ENCODE peak calls at places on chromosomes 3 and 15, in seven cellular contexts. One of them, this sample, is unnamed.

GRCh38 chr3:156787926-156788663 is 38.1 kb upstream of the LEKR1 start:
- DNase-seq in stromal cell of bone marrow: peak; percentile 72
- DNase-seq in activated T-helper 1 cell treated with Interleukin-2 at 50 U/mL for 16 hours: no peak
- DNase-seq in ACHN: peak; percentile 89
- DNase-seq in NCI-H1694 treated with DMSO at 0.1 percent for 48 hours: no peak
- DNase-seq in dermis blood vessel endothelial cell: peak; percentile 35
- DNase-seq in WTC11: no peak
- DNase-seq in this sample: no peak

GRCh38 chr3:64344721-64345207 is 119.5 kb upstream of the PRICKLE2 start:
- DNase-seq in NCI-H1694 treated with DMSO at 0.1 percent for 48 hours: no peak
- DNase-seq in stromal cell of bone marrow: no peak
- DNase-seq in activated T-helper 1 cell treated with Interleukin-2 at 50 U/mL for 16 hours: no peak
- DNase-seq in dermis blood vessel endothelial cell: peak; percentile 41
- DNase-seq in ACHN: no peak
- DNase-seq in WTC11: peak; percentile 42
- DNase-seq in this sample: peak; percentile 60

GRCh38 chr3:101925564-101925963 is 76.2 kb downstream of the NFKBIZ start:
- DNase-seq in stromal cell of bone marrow: no peak
- DNase-seq in activated T-helper 1 cell treated with Interleukin-2 at 50 U/mL for 16 hours: no peak
- DNase-seq in WTC11: no peak
- DNase-seq in dermis blood vessel endothelial cell: no peak
- DNase-seq in NCI-H1694 treated with DMSO at 0.1 percent for 48 hours: no peak
- DNase-seq in ACHN: no peak
- DNase-seq in this sample: no peak

GRCh38 chr3:162666835-162667234 is 1170.2 kb downstream of the OTOL1 start:
- DNase-seq in WTC11: no peak
- DNase-seq in activated T-helper 1 cell treated with Interleukin-2 at 50 U/mL for 16 hours: no peak
- DNase-seq in stromal cell of bone marrow: no peak
- DNase-seq in dermis blood vessel endothelial cell: no peak
- DNase-seq in ACHN: no peak
- DNase-seq in NCI-H1694 treated with DMSO at 0.1 percent for 48 hours: no peak
- DNase-seq in this sample: no peak

GRCh38 chr3:5136619-5137429 is 14.7 kb downstream of the ARL8B start:
- DNase-seq in ACHN: peak; percentile 45
- DNase-seq in activated T-helper 1 cell treated with Interleukin-2 at 50 U/mL for 16 hours: no peak
- DNase-seq in stromal cell of bone marrow: no peak
- DNase-seq in dermis blood vessel endothelial cell: peak; percentile 65
- DNase-seq in WTC11: no peak
- DNase-seq in NCI-H1694 treated with DMSO at 0.1 percent for 48 hours: no peak
- DNase-seq in this sample: no peak

GRCh38 chr3:20125912-20126311 is 60.1 kb downstream of the SGO1 start:
- DNase-seq in activated T-helper 1 cell treated with Interleukin-2 at 50 U/mL for 16 hours: no peak
- DNase-seq in WTC11: no peak
- DNase-seq in dermis blood vessel endothelial cell: no peak
- DNase-seq in stromal cell of bone marrow: peak; percentile 4
- DNase-seq in NCI-H1694 treated with DMSO at 0.1 percent for 48 hours: no peak
- DNase-seq in ACHN: no peak
- DNase-seq in this sample: no peak

GRCh38 chr3:45874677-45875346 is 11.5 kb upstream of the CCR9 start:
- DNase-seq in activated T-helper 1 cell treated with Interleukin-2 at 50 U/mL for 16 hours: no peak
- DNase-seq in dermis blood vessel endothelial cell: no peak
- DNase-seq in stromal cell of bone marrow: no peak
- DNase-seq in ACHN: no peak
- DNase-seq in NCI-H1694 treated with DMSO at 0.1 percent for 48 hours: no peak
- DNase-seq in WTC11: no peak
- DNase-seq in this sample: no peak

GRCh38 chr3:59862686-59863085 is 812.9 kb upstream of the CFAP20DC start:
- DNase-seq in NCI-H1694 treated with DMSO at 0.1 percent for 48 hours: no peak
- DNase-seq in stromal cell of bone marrow: no peak
- DNase-seq in activated T-helper 1 cell treated with Interleukin-2 at 50 U/mL for 16 hours: no peak
- DNase-seq in dermis blood vessel endothelial cell: no peak
- DNase-seq in ACHN: peak; percentile 33
- DNase-seq in WTC11: no peak
- DNase-seq in this sample: no peak

GRCh38 chr15:23372284-23372683 is 17.7 kb downstream of the GOLGA8S start:
- DNase-seq in stromal cell of bone marrow: no peak
- DNase-seq in ACHN: no peak
- DNase-seq in WTC11: no peak
- DNase-seq in activated T-helper 1 cell treated with Interleukin-2 at 50 U/mL for 16 hours: no peak
- DNase-seq in NCI-H1694 treated with DMSO at 0.1 percent for 48 hours: no peak
- DNase-seq in dermis blood vessel endothelial cell: peak; percentile 34
- DNase-seq in this sample: no peak

GRCh38 chr3:58670506-58671125 is 4.0 kb upstream of the FAM3D start:
- DNase-seq in WTC11: no peak
- DNase-seq in dermis blood vessel endothelial cell: no peak
- DNase-seq in NCI-H1694 treated with DMSO at 0.1 percent for 48 hours: no peak
- DNase-seq in ACHN: no peak
- DNase-seq in stromal cell of bone marrow: no peak
- DNase-seq in activated T-helper 1 cell treated with Interleukin-2 at 50 U/mL for 16 hours: no peak
- DNase-seq in this sample: no peak

GRCh38 chr3:147572970-147573340 is 163.8 kb downstream of the ZIC1 start:
- DNase-seq in NCI-H1694 treated with DMSO at 0.1 percent for 48 hours: no peak
- DNase-seq in activated T-helper 1 cell treated with Interleukin-2 at 50 U/mL for 16 hours: no peak
- DNase-seq in stromal cell of bone marrow: no peak
- DNase-seq in dermis blood vessel endothelial cell: no peak
- DNase-seq in WTC11: no peak
- DNase-seq in ACHN: peak; percentile 50
- DNase-seq in this sample: no peak

GRCh38 chr3:193640728-193641127 is 47.7 kb downstream of the OPA1 start:
- DNase-seq in activated T-helper 1 cell treated with Interleukin-2 at 50 U/mL for 16 hours: no peak
- DNase-seq in ACHN: no peak
- DNase-seq in stromal cell of bone marrow: no peak
- DNase-seq in NCI-H1694 treated with DMSO at 0.1 percent for 48 hours: no peak
- DNase-seq in WTC11: no peak
- DNase-seq in dermis blood vessel endothelial cell: no peak
- DNase-seq in this sample: no peak

GRCh38 chr15:57213783-57214366 is 162.4 kb upstream of the CGNL1 start:
- DNase-seq in activated T-helper 1 cell treated with Interleukin-2 at 50 U/mL for 16 hours: no peak
- DNase-seq in WTC11: no peak
- DNase-seq in dermis blood vessel endothelial cell: peak; percentile 76
- DNase-seq in NCI-H1694 treated with DMSO at 0.1 percent for 48 hours: peak; percentile 33
- DNase-seq in stromal cell of bone marrow: peak; percentile 38
- DNase-seq in ACHN: peak; percentile 71
- DNase-seq in this sample: no peak

GRCh38 chr15:39502048-39502447 is 78.8 kb upstream of the THBS1 start:
- DNase-seq in ACHN: no peak
- DNase-seq in WTC11: no peak
- DNase-seq in activated T-helper 1 cell treated with Interleukin-2 at 50 U/mL for 16 hours: no peak
- DNase-seq in stromal cell of bone marrow: no peak
- DNase-seq in NCI-H1694 treated with DMSO at 0.1 percent for 48 hours: no peak
- DNase-seq in dermis blood vessel endothelial cell: no peak
- DNase-seq in this sample: no peak

GRCh38 chr3:124860599-124860998 is 26.6 kb downstream of the ITGB5 start:
- DNase-seq in NCI-H1694 treated with DMSO at 0.1 percent for 48 hours: no peak
- DNase-seq in stromal cell of bone marrow: peak; percentile 91
- DNase-seq in dermis blood vessel endothelial cell: peak; percentile 94
- DNase-seq in WTC11: no peak
- DNase-seq in ACHN: peak; percentile 96
- DNase-seq in activated T-helper 1 cell treated with Interleukin-2 at 50 U/mL for 16 hours: no peak
- DNase-seq in this sample: no peak

GRCh38 chr3:141407043-141407442 is 38.7 kb downstream of the ZBTB38 start:
- DNase-seq in NCI-H1694 treated with DMSO at 0.1 percent for 48 hours: no peak
- DNase-seq in WTC11: no peak
- DNase-seq in dermis blood vessel endothelial cell: no peak
- DNase-seq in ACHN: no peak
- DNase-seq in activated T-helper 1 cell treated with Interleukin-2 at 50 U/mL for 16 hours: no peak
- DNase-seq in stromal cell of bone marrow: peak; percentile 64
- DNase-seq in this sample: no peak

GRCh38 chr15:91135201-91136130 is 35.4 kb downstream of the SV2B start:
- DNase-seq in stromal cell of bone marrow: no peak
- DNase-seq in NCI-H1694 treated with DMSO at 0.1 percent for 48 hours: no peak
- DNase-seq in WTC11: no peak
- DNase-seq in ACHN: peak; percentile 29
- DNase-seq in dermis blood vessel endothelial cell: no peak
- DNase-seq in activated T-helper 1 cell treated with Interleukin-2 at 50 U/mL for 16 hours: no peak
- DNase-seq in this sample: no peak

GRCh38 chr15:32778391-32779176 is 60.8 kb downstream of the GREM1 start:
- DNase-seq in NCI-H1694 treated with DMSO at 0.1 percent for 48 hours: no peak
- DNase-seq in WTC11: no peak
- DNase-seq in dermis blood vessel endothelial cell: no peak
- DNase-seq in ACHN: no peak
- DNase-seq in stromal cell of bone marrow: no peak
- DNase-seq in activated T-helper 1 cell treated with Interleukin-2 at 50 U/mL for 16 hours: no peak
- DNase-seq in this sample: no peak

GRCh38 chr3:74443102-74443501 is 171.4 kb downstream of the CNTN3 start:
- DNase-seq in WTC11: no peak
- DNase-seq in activated T-helper 1 cell treated with Interleukin-2 at 50 U/mL for 16 hours: no peak
- DNase-seq in stromal cell of bone marrow: no peak
- DNase-seq in dermis blood vessel endothelial cell: no peak
- DNase-seq in ACHN: no peak
- DNase-seq in NCI-H1694 treated with DMSO at 0.1 percent for 48 hours: no peak
- DNase-seq in this sample: no peak

GRCh38 chr15:34986326-34987181 is 1.5 kb downstream of the ZNF770 start:
- DNase-seq in NCI-H1694 treated with DMSO at 0.1 percent for 48 hours: no peak
- DNase-seq in activated T-helper 1 cell treated with Interleukin-2 at 50 U/mL for 16 hours: no peak
- DNase-seq in ACHN: no peak
- DNase-seq in WTC11: no peak
- DNase-seq in dermis blood vessel endothelial cell: no peak
- DNase-seq in stromal cell of bone marrow: no peak
- DNase-seq in this sample: no peak

GRCh38 chr3:89787485-89787884 is 680.1 kb downstream of the EPHA3 start:
- DNase-seq in activated T-helper 1 cell treated with Interleukin-2 at 50 U/mL for 16 hours: no peak
- DNase-seq in NCI-H1694 treated with DMSO at 0.1 percent for 48 hours: no peak
- DNase-seq in ACHN: no peak
- DNase-seq in stromal cell of bone marrow: peak; percentile 20
- DNase-seq in dermis blood vessel endothelial cell: no peak
- DNase-seq in WTC11: no peak
- DNase-seq in this sample: no peak

GRCh38 chr3:100602506-100603444 is 6.6 kb upstream of the ADGRG7 start:
- DNase-seq in dermis blood vessel endothelial cell: peak; percentile 14
- DNase-seq in NCI-H1694 treated with DMSO at 0.1 percent for 48 hours: no peak
- DNase-seq in stromal cell of bone marrow: peak; percentile 17
- DNase-seq in WTC11: no peak
- DNase-seq in activated T-helper 1 cell treated with Interleukin-2 at 50 U/mL for 16 hours: no peak
- DNase-seq in ACHN: no peak
- DNase-seq in this sample: peak; percentile 15

GRCh38 chr3:58009749-58010535 is 1.7 kb downstream of the FLNB start:
- DNase-seq in NCI-H1694 treated with DMSO at 0.1 percent for 48 hours: no peak
- DNase-seq in stromal cell of bone marrow: no peak
- DNase-seq in WTC11: peak; percentile 31
- DNase-seq in ACHN: no peak
- DNase-seq in activated T-helper 1 cell treated with Interleukin-2 at 50 U/mL for 16 hours: no peak
- DNase-seq in dermis blood vessel endothelial cell: peak; percentile 35
- DNase-seq in this sample: no peak

GRCh38 chr3:141360888-141361598 is 7.3 kb upstream of the ZBTB38 start:
- DNase-seq in dermis blood vessel endothelial cell: peak; percentile 86
- DNase-seq in activated T-helper 1 cell treated with Interleukin-2 at 50 U/mL for 16 hours: no peak
- DNase-seq in ACHN: peak; percentile 42
- DNase-seq in stromal cell of bone marrow: peak; percentile 77
- DNase-seq in WTC11: no peak
- DNase-seq in NCI-H1694 treated with DMSO at 0.1 percent for 48 hours: peak; percentile 45
- DNase-seq in this sample: peak; percentile 35

GRCh38 chr15:32908135-32908801 is 190.5 kb downstream of the GREM1 start:
- DNase-seq in activated T-helper 1 cell treated with Interleukin-2 at 50 U/mL for 16 hours: no peak
- DNase-seq in NCI-H1694 treated with DMSO at 0.1 percent for 48 hours: no peak
- DNase-seq in ACHN: no peak
- DNase-seq in dermis blood vessel endothelial cell: peak; percentile 28
- DNase-seq in WTC11: no peak
- DNase-seq in stromal cell of bone marrow: no peak
- DNase-seq in this sample: no peak

GRCh38 chr15:84764989-84765388 is 16.6 kb downstream of the ZNF592 start:
- DNase-seq in stromal cell of bone marrow: no peak
- DNase-seq in activated T-helper 1 cell treated with Interleukin-2 at 50 U/mL for 16 hours: no peak
- DNase-seq in WTC11: no peak
- DNase-seq in ACHN: no peak
- DNase-seq in NCI-H1694 treated with DMSO at 0.1 percent for 48 hours: no peak
- DNase-seq in dermis blood vessel endothelial cell: peak; percentile 72
- DNase-seq in this sample: no peak

This sample was measured in NT2/D1.